ENCODE peak calls at places on chromosomes 4 and X, in nine cellular contexts. F is Caco-2, S is OCI-LY7, A is A549, X is tibial nerve, I is HFF-Myc, Q is upper lobe of right lung, G is coronary artery, M is GM23338. B is an unnamed sample.

GRCh38 chr4:57373971-57374370 is 263.8 kb upstream of the IGFBP7 start:
- DNase-seq in G (no peak), A (no peak), Q (no peak), I (no peak), S (no peak), X (no peak), M (no peak), F (no peak), B (no peak)

GRCh38 chr4:177079327-177079726 is 230.3 kb upstream of the NEIL3 start:
- DNase-seq in A (no peak), X (no peak), Q (no peak), G (no peak), M (no peak), I (no peak), F (no peak), S (no peak), B (no peak)

GRCh38 chrX:31931225-31931624 is 859.4 kb upstream of the FTHL17 start:
- DNase-seq in X (no peak), A (no peak), Q (no peak), S (no peak), M (no peak), G (no peak), F (no peak), I (no peak), B (no peak)

GRCh38 chrX:111854778-111855490 is 21.0 kb upstream of the TRPC5OS start:
- DNase-seq in F (peak; percentile 0), G (no peak), X (no peak), S (peak; percentile 1), Q (no peak), M (peak; percentile 51), I (no peak), A (no peak), B (no peak)

GRCh38 chr4:139774759-139775487 is 109.3 kb downstream of the MGST2 start:
- DNase-seq in F (no peak), I (no peak), A (no peak), G (no peak), M (peak; percentile 44), Q (no peak), S (no peak), X (no peak), B (no peak)

GRCh38 chr4:1171306-1172227 is 816 bp downstream of the SPON2 start:
- DNase-seq in Q (peak; percentile 62), M (peak; percentile 79), G (no peak), A (no peak), I (no peak), X (no peak), F (no peak), S (no peak), B (no peak)

GRCh38 chr4:114598191-114599121 is at the start of gene UGT8:
- DNase-seq in M (peak; percentile 88), S (peak; percentile 82), F (peak; percentile 70), I (peak; percentile 2), G (no peak), Q (peak; percentile 85), A (no peak), X (no peak), B (no peak)

GRCh38 chr4:174604198-174604597 is 81.9 kb upstream of the HPGD start:
- DNase-seq in X (no peak), A (no peak), M (no peak), S (no peak), I (peak; percentile 27), F (peak; percentile 14), G (no peak), Q (no peak), B (no peak)

GRCh38 chr4:148124512-148124911 is 317.7 kb downstream of the NR3C2 start:
- DNase-seq in S (no peak), M (peak; percentile 16), G (no peak), Q (no peak), X (no peak), A (no peak), I (no peak), F (no peak), B (no peak)

GRCh38 chr4:73404042-73404441 is at the start of gene ALB:
- DNase-seq in G (no peak), M (no peak), I (no peak), X (no peak), S (no peak), A (no peak), F (no peak), Q (no peak), B (no peak)

GRCh38 chr4:89226665-89227572 is 80.7 kb downstream of the GPRIN3 start:
- DNase-seq in S (peak; percentile 84), F (peak; percentile 78), I (peak; percentile 63), X (peak; percentile 87), A (peak; percentile 40), M (peak; percentile 95), G (no peak), Q (no peak), B (no peak)
- H3K4me3 ChIP-seq in S (no peak overlapping the region), F (no peak overlapping the region), I (no peak overlapping the region), X (no peak overlapping the region), A (no peak overlapping the region), M (no peak overlapping the region), G (no peak overlapping the region), Q (no peak overlapping the region), B (no peak overlapping the region)

DNA sequence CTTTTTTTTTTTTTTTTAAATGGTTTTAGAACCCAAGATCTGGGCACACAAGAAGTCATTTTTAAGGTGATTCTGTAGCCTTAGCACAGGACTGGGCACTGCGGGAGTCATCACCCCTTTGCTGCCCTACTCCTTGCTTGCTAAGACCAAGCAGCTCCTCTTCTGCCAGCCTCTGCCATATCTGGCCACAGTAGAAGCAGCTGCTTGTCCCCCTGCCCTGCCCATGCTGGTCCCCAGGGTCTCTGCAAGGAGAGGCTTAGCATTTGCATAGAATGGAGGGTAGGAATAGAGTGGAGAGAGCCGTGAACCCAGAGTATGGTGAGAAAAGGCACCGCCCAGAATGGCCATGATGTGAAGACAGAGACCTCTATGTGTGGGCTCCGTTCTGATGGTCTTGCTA is 109.3 kb downstream of the ADRA2C start:
- DNase-seq in Q (no peak), X (no peak), M (no peak), F (no peak), A (no peak), G (no peak), S (no peak), I (no peak), B (no peak)
- TF ChIP-seq CTCF in Q (no peak), X (no peak), M (no peak), F (no peak), A (no peak), G (no peak), S (no peak), I (no peak), B (no peak)

DNA sequence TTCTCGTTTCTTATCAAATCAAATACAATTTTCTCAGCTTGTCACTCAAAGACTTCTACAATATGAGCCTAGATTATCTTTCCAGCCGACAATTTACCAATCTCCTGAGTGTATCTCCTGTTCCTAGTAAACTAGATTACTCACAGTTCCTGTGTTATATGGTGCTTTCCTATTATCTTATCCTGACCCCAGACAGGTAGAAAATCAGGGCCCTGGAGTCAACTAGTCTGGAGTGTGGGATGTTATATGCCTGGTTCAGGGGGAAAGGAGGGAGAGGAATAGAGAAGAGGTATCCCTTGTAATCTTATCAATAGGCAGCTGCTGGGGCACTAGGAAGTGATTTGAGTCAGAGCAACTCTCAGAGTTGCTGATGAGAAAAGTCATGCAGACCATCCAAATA is 127.1 kb downstream of the SLC7A11 start:
- DNase-seq in M (no peak), A (no peak), F (no peak), G (no peak), I (no peak), X (no peak), S (no peak), Q (no peak), B (no peak)
- H3K4me3 ChIP-seq in M (no peak overlapping the region), A (no peak overlapping the region), F (no peak overlapping the region), G (no peak overlapping the region), I (no peak overlapping the region), X (no peak overlapping the region), S (peak overlapping the region; percentile 43), Q (no peak overlapping the region), B (no peak overlapping the region)

DNA sequence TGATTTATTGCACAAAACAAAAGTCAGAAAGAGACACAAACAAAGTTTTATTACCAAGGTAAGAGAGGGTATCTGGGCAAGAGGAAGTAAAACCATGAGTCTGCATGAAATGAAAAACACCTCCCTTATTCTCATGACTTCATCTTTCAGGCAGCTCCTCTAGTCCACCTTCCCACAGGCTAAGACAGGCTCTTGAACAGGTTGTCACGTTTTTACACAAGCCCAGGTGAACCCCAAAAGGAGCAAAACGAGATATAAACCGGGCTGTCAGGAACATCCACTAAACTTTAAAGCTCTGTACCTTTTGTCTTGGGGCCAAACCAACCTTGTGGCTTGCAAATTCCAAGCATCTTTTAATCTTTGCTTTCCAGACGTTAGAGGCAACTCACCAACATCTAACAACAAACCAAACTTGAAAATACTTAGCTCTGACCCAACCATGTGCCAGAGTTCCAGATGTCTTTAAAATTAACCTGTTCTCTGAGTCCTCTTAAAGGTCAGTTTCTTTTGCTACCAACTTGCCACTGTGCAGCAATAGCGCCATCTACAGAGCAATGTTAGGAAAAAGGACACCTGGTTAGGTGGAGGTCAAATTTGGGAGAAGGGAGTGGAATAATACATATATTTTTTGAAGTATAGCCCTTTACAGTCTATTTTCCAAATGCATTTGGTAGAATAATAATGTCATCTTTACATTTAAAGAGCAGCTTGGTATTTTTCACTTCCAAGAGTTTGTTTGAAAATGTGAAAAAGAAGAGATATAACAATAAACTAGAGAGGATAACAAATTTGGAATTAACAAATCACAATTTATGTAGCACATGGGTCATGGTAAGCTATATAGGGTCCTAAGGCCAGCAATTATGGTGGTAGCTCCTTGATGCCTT is 73.1 kb downstream of the QRFPR start:
- DNase-seq in A (peak; percentile 2), F (peak; percentile 62), Q (no peak), X (no peak), I (peak; percentile 69), G (no peak), S (peak; percentile 28), M (peak; percentile 85), B (peak; percentile 2)
- TF ChIP-seq CTCF in A (peak; percentile 30), F (peak; percentile 86), Q (peak; percentile 71), X (no peak), I (peak; percentile 81), G (no peak), S (peak; percentile 82), M (peak; percentile 96), B (peak; percentile 62)

DNA sequence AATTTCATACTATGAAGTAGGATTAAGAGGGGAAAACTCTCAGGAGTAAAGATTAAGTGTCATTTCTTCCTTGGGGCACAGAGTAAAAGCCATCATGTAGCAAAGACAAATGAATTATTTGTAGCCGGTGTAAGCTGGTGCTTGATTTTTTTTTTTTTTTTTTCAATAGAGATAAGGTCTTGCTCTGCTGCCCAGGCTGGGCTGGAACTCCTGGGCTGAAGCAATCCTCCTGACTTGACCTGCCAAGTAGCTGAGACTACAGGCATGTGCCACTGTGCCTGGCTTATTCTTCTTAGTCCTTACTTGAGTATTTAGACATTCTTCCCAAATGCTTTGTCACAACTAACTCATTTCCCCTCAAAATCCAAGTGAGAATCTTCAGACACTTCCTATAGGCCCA is 125.7 kb downstream of the STOX2 start:
- DNase-seq in Q (no peak), A (no peak), F (no peak), S (no peak), I (no peak), X (no peak), G (no peak), M (no peak), B (no peak)
- H3K4me3 ChIP-seq in Q (no peak overlapping the region), A (no peak overlapping the region), F (no peak overlapping the region), S (no peak overlapping the region), I (no peak overlapping the region), X (no peak overlapping the region), G (no peak overlapping the region), M (no peak overlapping the region), B (no peak overlapping the region)